ENCODE peak calls at places on chromosome 15, in eight cellular contexts. One of them, this sample, is unnamed.

GRCh38 chr15:62649793-62650420 is 392.6 kb upstream of the TPM1 start:
- DNase-seq in activated T-helper 2 cell treated with anti-CD3 and anti-CD28 coated beads, Interferon-gamma antibody, Interleukin-2, Interleukin-4, amounts not matched to agents 10 μg/mL and 5 μg/mL and 100 μg/mL, durations not matched to agents 14 hours and 24 hours and 36 hours: no peak
- DNase-seq in stimulated activated CD8-positive, alpha-beta memory T cell treated with anti-CD3 and anti-CD28 coated beads, Interleukin-2, amount 100 ng/mL, for 1 hour: no peak
- DNase-seq in body of pancreas: no peak
- DNase-seq in adipocyte: peak
- DNase-seq in AG10803: peak
- DNase-seq in Panc1: no peak
- DNase-seq in LoVo: no peak
- DNase-seq in this sample: no peak

GRCh38 chr15:92653836-92654524 is 1.6 kb downstream of the FAM174B start:
- DNase-seq in LoVo: no peak
- DNase-seq in adipocyte: no peak
- DNase-seq in stimulated activated CD8-positive, alpha-beta memory T cell treated with anti-CD3 and anti-CD28 coated beads, Interleukin-2, amount 100 ng/mL, for 1 hour: no peak
- DNase-seq in AG10803: peak
- DNase-seq in activated T-helper 2 cell treated with anti-CD3 and anti-CD28 coated beads, Interferon-gamma antibody, Interleukin-2, Interleukin-4, amounts not matched to agents 10 μg/mL and 5 μg/mL and 100 μg/mL, durations not matched to agents 14 hours and 24 hours and 36 hours: no peak
- DNase-seq in Panc1: no peak
- DNase-seq in body of pancreas: peak
- DNase-seq in this sample: no peak

GRCh38 chr15:29677871-29678431 is 144.3 kb downstream of the TJP1 start:
- DNase-seq in LoVo: peak
- DNase-seq in AG10803: no peak
- DNase-seq in stimulated activated CD8-positive, alpha-beta memory T cell treated with anti-CD3 and anti-CD28 coated beads, Interleukin-2, amount 100 ng/mL, for 1 hour: no peak
- DNase-seq in activated T-helper 2 cell treated with anti-CD3 and anti-CD28 coated beads, Interferon-gamma antibody, Interleukin-2, Interleukin-4, amounts not matched to agents 10 μg/mL and 5 μg/mL and 100 μg/mL, durations not matched to agents 14 hours and 24 hours and 36 hours: no peak
- DNase-seq in Panc1: no peak
- DNase-seq in body of pancreas: peak
- DNase-seq in adipocyte: no peak
- DNase-seq in this sample: no peak

GRCh38 chr15:78291698-78292097 is 7.7 kb downstream of the SKIC8 start:
- DNase-seq in adipocyte: no peak
- DNase-seq in activated T-helper 2 cell treated with anti-CD3 and anti-CD28 coated beads, Interferon-gamma antibody, Interleukin-2, Interleukin-4, amounts not matched to agents 10 μg/mL and 5 μg/mL and 100 μg/mL, durations not matched to agents 14 hours and 24 hours and 36 hours: no peak
- DNase-seq in Panc1: no peak
- DNase-seq in LoVo: no peak
- DNase-seq in body of pancreas: no peak
- DNase-seq in AG10803: no peak
- DNase-seq in stimulated activated CD8-positive, alpha-beta memory T cell treated with anti-CD3 and anti-CD28 coated beads, Interleukin-2, amount 100 ng/mL, for 1 hour: no peak
- DNase-seq in this sample: no peak

GRCh38 chr15:32152574-32152973 is 122.3 kb downstream of the CHRNA7 start:
- DNase-seq in Panc1: no peak
- DNase-seq in LoVo: no peak
- DNase-seq in body of pancreas: no peak
- DNase-seq in adipocyte: no peak
- DNase-seq in stimulated activated CD8-positive, alpha-beta memory T cell treated with anti-CD3 and anti-CD28 coated beads, Interleukin-2, amount 100 ng/mL, for 1 hour: no peak
- DNase-seq in activated T-helper 2 cell treated with anti-CD3 and anti-CD28 coated beads, Interferon-gamma antibody, Interleukin-2, Interleukin-4, amounts not matched to agents 10 μg/mL and 5 μg/mL and 100 μg/mL, durations not matched to agents 14 hours and 24 hours and 36 hours: no peak
- DNase-seq in AG10803: no peak
- DNase-seq in this sample: no peak

GRCh38 chr15:68186671-68187397 is 18.3 kb downstream of the CALML4 start:
- DNase-seq in adipocyte: peak
- DNase-seq in LoVo: no peak
- DNase-seq in stimulated activated CD8-positive, alpha-beta memory T cell treated with anti-CD3 and anti-CD28 coated beads, Interleukin-2, amount 100 ng/mL, for 1 hour: no peak
- DNase-seq in activated T-helper 2 cell treated with anti-CD3 and anti-CD28 coated beads, Interferon-gamma antibody, Interleukin-2, Interleukin-4, amounts not matched to agents 10 μg/mL and 5 μg/mL and 100 μg/mL, durations not matched to agents 14 hours and 24 hours and 36 hours: no peak
- DNase-seq in AG10803: peak
- DNase-seq in Panc1: no peak
- DNase-seq in body of pancreas: no peak
- DNase-seq in this sample: no peak

GRCh38 chr15:71713191-71713798 is 97.1 kb upstream of the NR2E3 start:
- DNase-seq in AG10803: no peak
- DNase-seq in LoVo: no peak
- DNase-seq in body of pancreas: no peak
- DNase-seq in Panc1: no peak
- DNase-seq in activated T-helper 2 cell treated with anti-CD3 and anti-CD28 coated beads, Interferon-gamma antibody, Interleukin-2, Interleukin-4, amounts not matched to agents 10 μg/mL and 5 μg/mL and 100 μg/mL, durations not matched to agents 14 hours and 24 hours and 36 hours: no peak
- DNase-seq in adipocyte: no peak
- DNase-seq in stimulated activated CD8-positive, alpha-beta memory T cell treated with anti-CD3 and anti-CD28 coated beads, Interleukin-2, amount 100 ng/mL, for 1 hour: no peak
- DNase-seq in this sample: no peak

GRCh38 chr15:63447277-63447676 is 57.1 kb upstream of the USP3 start:
- DNase-seq in stimulated activated CD8-positive, alpha-beta memory T cell treated with anti-CD3 and anti-CD28 coated beads, Interleukin-2, amount 100 ng/mL, for 1 hour: no peak
- DNase-seq in activated T-helper 2 cell treated with anti-CD3 and anti-CD28 coated beads, Interferon-gamma antibody, Interleukin-2, Interleukin-4, amounts not matched to agents 10 μg/mL and 5 μg/mL and 100 μg/mL, durations not matched to agents 14 hours and 24 hours and 36 hours: no peak
- DNase-seq in Panc1: no peak
- DNase-seq in adipocyte: no peak
- DNase-seq in LoVo: no peak
- DNase-seq in AG10803: no peak
- DNase-seq in body of pancreas: no peak
- DNase-seq in this sample: no peak

GRCh38 chr15:63381301-63382192 is at the start of gene CA12:
- DNase-seq in LoVo: peak
- DNase-seq in body of pancreas: peak
- DNase-seq in AG10803: no peak
- DNase-seq in Panc1: no peak
- DNase-seq in stimulated activated CD8-positive, alpha-beta memory T cell treated with anti-CD3 and anti-CD28 coated beads, Interleukin-2, amount 100 ng/mL, for 1 hour: no peak
- DNase-seq in activated T-helper 2 cell treated with anti-CD3 and anti-CD28 coated beads, Interferon-gamma antibody, Interleukin-2, Interleukin-4, amounts not matched to agents 10 μg/mL and 5 μg/mL and 100 μg/mL, durations not matched to agents 14 hours and 24 hours and 36 hours: no peak
- DNase-seq in adipocyte: peak
- DNase-seq in this sample: no peak

GRCh38 chr15:62637498-62637897 is 405.0 kb upstream of the TPM1 start:
- DNase-seq in activated T-helper 2 cell treated with anti-CD3 and anti-CD28 coated beads, Interferon-gamma antibody, Interleukin-2, Interleukin-4, amounts not matched to agents 10 μg/mL and 5 μg/mL and 100 μg/mL, durations not matched to agents 14 hours and 24 hours and 36 hours: no peak
- DNase-seq in adipocyte: no peak
- DNase-seq in AG10803: no peak
- DNase-seq in Panc1: no peak
- DNase-seq in body of pancreas: no peak
- DNase-seq in stimulated activated CD8-positive, alpha-beta memory T cell treated with anti-CD3 and anti-CD28 coated beads, Interleukin-2, amount 100 ng/mL, for 1 hour: no peak
- DNase-seq in LoVo: no peak
- DNase-seq in this sample: no peak

GRCh38 chr15:98981851-98982722 is 25.5 kb downstream of the PGPEP1L start:
- DNase-seq in adipocyte: peak
- DNase-seq in AG10803: peak
- DNase-seq in activated T-helper 2 cell treated with anti-CD3 and anti-CD28 coated beads, Interferon-gamma antibody, Interleukin-2, Interleukin-4, amounts not matched to agents 10 μg/mL and 5 μg/mL and 100 μg/mL, durations not matched to agents 14 hours and 24 hours and 36 hours: no peak
- DNase-seq in body of pancreas: no peak
- DNase-seq in stimulated activated CD8-positive, alpha-beta memory T cell treated with anti-CD3 and anti-CD28 coated beads, Interleukin-2, amount 100 ng/mL, for 1 hour: no peak
- DNase-seq in Panc1: no peak
- DNase-seq in LoVo: no peak
- DNase-seq in this sample: no peak

This sample was measured in HCT116.